ENCODE peak calls at places on chromosomes 3 and 15, in seven cellular contexts. I is uterus, V is psoas muscle, B is cardiac muscle cell, K is kidney, J is tibial nerve, U is HCT116. T is an unnamed sample.

GRCh38 chr3:139006051-139006716 is at the start of gene PRR23A:
- DNase-seq in I (no peak), V (no peak), B (no peak), K (no peak), J (no peak), U (no peak), T (no peak)

GRCh38 chr3:182067423-182067822 is 355.7 kb downstream of the SOX2 start:
- DNase-seq in I (no peak), V (no peak), B (no peak), K (no peak), J (no peak), U (no peak), T (no peak)

GRCh38 chr15:90239371-90239770 is 5.4 kb downstream of the GDPGP1 start:
- DNase-seq in I (no peak), V (no peak), B (no peak), K (no peak), J (no peak), U (no peak), T (no peak)

GRCh38 chr15:79075256-79075655 is 15.3 kb downstream of the RASGRF1 start:
- DNase-seq in I (no peak), V (no peak), B (no peak), K (no peak), J (no peak), U (no peak), T (no peak)

GRCh38 chr15:81029416-81030367 is 29.0 kb downstream of the TLNRD1 start:
- DNase-seq in I (no peak), V (no peak), B (no peak), K (no peak), J (no peak), U (no peak), T (no peak)

GRCh38 chr3:50520849-50521248 is 17.4 kb upstream of the CACNA2D2 start:
- DNase-seq in I (no peak), V (no peak), B (no peak), K (no peak), J (no peak), U (no peak), T (no peak)

GRCh38 chr15:74443100-74443909 is 9.5 kb upstream of the SEMA7A start:
- DNase-seq in I (no peak), V (no peak), B (peak; percentile 65), K (no peak), J (no peak), U (no peak), T (peak; percentile 57)

GRCh38 chr15:28269097-28269496 is 52.9 kb downstream of the HERC2 start:
- DNase-seq in I (no peak), V (no peak), B (no peak), K (no peak), J (no peak), U (no peak), T (no peak)

GRCh38 chr15:87579537-87579936 is 677.0 kb downstream of the NTRK3 start:
- DNase-seq in I (no peak), V (no peak), B (no peak), K (no peak), J (no peak), U (no peak), T (peak; percentile 19)

GRCh38 chr15:31010036-31010435 is 18.6 kb upstream of the MTMR10 start:
- DNase-seq in I (no peak), V (no peak), B (no peak), K (no peak), J (no peak), U (no peak), T (no peak)

GRCh38 chr3:48776854-48777253 is 59.8 kb upstream of the IP6K2 start:
- DNase-seq in I (no peak), V (no peak), B (no peak), K (no peak), J (no peak), U (no peak), T (no peak)

GRCh38 chr3:23575697-23576096 is 230.1 kb upstream of the UBE2E1 start:
- DNase-seq in I (no peak), V (no peak), B (no peak), K (no peak), J (no peak), U (no peak), T (no peak)

DNA sequence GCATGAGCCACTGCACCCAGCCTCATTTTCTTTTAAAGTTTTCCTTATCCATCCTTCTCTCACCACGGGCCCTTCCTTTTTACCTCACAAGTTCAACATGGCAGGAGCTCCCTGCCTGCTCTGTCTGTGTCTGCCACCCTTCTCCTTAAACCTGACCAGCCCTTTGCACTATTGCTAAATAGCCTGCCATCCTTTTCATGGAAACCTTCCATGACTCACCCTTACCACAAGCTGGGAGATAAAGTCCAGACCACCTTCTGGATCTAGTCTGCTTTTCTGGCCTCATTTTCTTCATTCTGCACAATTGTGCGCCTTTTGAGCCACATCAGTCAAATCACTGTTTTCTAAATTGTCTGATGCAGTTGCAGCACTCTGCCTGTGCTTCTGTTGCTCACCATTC is 8.9 kb downstream of the PARP14 start:
- DNase-seq in I (no peak), V (no peak), B (peak; percentile 67), K (no peak), J (no peak), U (no peak), T (no peak)
- H3K27ac ChIP-seq in I (no peak overlapping the region), V (no peak overlapping the region), B (no peak overlapping the region), K (no peak overlapping the region), J (no peak overlapping the region), U (no peak overlapping the region), T (no peak overlapping the region)

GRCh38 chr15:64844576-64845140 is 2.9 kb downstream of the PLEKHO2 start:
- DNase-seq in I (no peak), V (no peak), B (no peak), K (peak; percentile 29), J (no peak), U (no peak), T (no peak)

GRCh38 chr15:64842986-64843561 is 1.4 kb downstream of the PLEKHO2 start:
- DNase-seq in I (peak; percentile 63), V (peak; percentile 81), B (peak; percentile 65), K (no peak), J (peak; percentile 75), U (no peak), T (peak; percentile 62)

GRCh38 chr15:64845183-64845611 is 3.5 kb downstream of the PLEKHO2 start:
- DNase-seq in I (no peak), V (peak; percentile 63), B (peak; percentile 71), K (peak; percentile 82), J (peak; percentile 53), U (no peak), T (peak; percentile 33)

GRCh38 chr15:64842099-64842940 is 605 bp downstream of the PLEKHO2 start:
- DNase-seq in I (no peak), V (peak; percentile 65), B (peak; percentile 50), K (no peak), J (peak; percentile 42), U (no peak), T (no peak)

DNA sequence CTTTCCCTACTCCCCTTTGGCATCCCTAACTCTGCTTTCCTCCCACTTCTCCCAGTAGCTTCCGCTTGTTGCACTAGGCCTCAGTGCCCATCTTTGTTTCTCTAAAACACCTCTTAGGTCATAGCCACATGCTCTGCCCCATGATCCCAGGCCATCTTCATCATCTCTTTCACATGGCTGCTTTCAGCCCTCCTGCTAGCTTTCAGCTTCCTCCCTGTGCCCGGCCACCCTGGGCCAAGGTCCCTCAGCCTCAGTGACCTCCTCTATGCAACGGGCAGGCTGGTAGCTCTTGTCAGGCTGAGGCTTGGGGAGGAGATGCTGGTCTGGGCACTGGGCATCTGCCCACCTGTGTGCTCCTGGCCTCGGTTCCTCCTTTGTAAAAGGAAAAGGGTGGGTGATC is 2.3 kb downstream of the PLEKHO2 start:
- DNase-seq in I (no peak), V (no peak), B (no peak), K (no peak), J (no peak), U (no peak), T (no peak)
- H3K4me3 ChIP-seq in I (peak overlapping the region; percentile 63), V (peak overlapping the region; percentile 93), B (no peak overlapping the region), K (peak overlapping the region; percentile 94), J (peak overlapping the region; percentile 78), U (no peak overlapping the region), T (no peak overlapping the region)

GRCh38 chr3:28752290-28752689 is 403.7 kb upstream of the AZI2 start:
- DNase-seq in I (no peak), V (no peak), B (no peak), K (no peak), J (no peak), U (no peak), T (no peak)
- H3K4me1 ChIP-seq in I (no peaks in the 10 kb centered on the region), V (peaks cover 3% of the 10 kb centered on the region), B (no peaks in the 10 kb centered on the region), K (no peaks in the 10 kb centered on the region), J (no peaks in the 10 kb centered on the region), U (no peaks in the 10 kb centered on the region), T (no peaks in the 10 kb centered on the region)

GRCh38 chr15:78004919-78005634 is 72.4 kb downstream of the TBC1D2B start:
- DNase-seq in I (peak; percentile 88), V (peak; percentile 93), B (peak; percentile 94), K (peak; percentile 91), J (peak; percentile 78), U (no peak), T (no peak)

GRCh38 chr15:78003539-78004008 is 73.9 kb downstream of the TBC1D2B start:
- DNase-seq in I (no peak), V (peak; percentile 77), B (no peak), K (no peak), J (no peak), U (no peak), T (no peak)

GRCh38 chr15:78004222-78004727 is 73.2 kb downstream of the TBC1D2B start:
- DNase-seq in I (no peak), V (no peak), B (no peak), K (no peak), J (no peak), U (no peak), T (no peak)

GRCh38 chr15:78001656-78002055 is 75.9 kb downstream of the TBC1D2B start:
- DNase-seq in I (no peak), V (no peak), B (no peak), K (no peak), J (no peak), U (no peak), T (no peak)

DNA sequence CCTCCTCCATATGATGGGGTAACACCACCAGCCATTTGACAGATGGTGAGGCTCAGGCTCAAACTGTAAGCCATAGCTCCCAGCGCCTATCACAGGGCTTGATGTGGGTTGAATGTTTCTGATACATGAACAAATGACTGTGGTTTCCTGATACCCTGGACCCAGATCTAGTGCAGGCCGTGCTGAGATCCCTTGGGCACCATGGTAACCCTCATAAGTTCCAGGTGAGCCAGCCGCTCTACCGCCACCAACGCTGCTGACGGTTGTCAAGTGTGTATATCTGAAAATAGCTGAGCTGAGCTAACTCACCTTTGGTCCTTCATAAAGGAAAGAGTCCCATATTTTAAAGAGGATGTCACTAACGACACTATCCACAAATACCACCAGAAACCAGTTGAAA is 74.5 kb downstream of the TBC1D2B start:
- DNase-seq in I (no peak), V (no peak), B (no peak), K (no peak), J (no peak), U (no peak), T (no peak)
- H3K27ac ChIP-seq in I (no peak overlapping the region), V (peak overlapping the region; percentile 70), B (no peak overlapping the region), K (no peak overlapping the region), J (no peak overlapping the region), U (no peak overlapping the region), T (no peak overlapping the region)

T was measured in SJSA1.